ENCODE peak calls at places on chromosomes 5 and 9, in five cellular contexts. One of them, this sample, is unnamed.

GRCh38 chr9:96646081-96646991 is 8.8 kb downstream of the PRXL2C start:
- DNase-seq in NAMALWA: no peak
- DNase-seq in upper lobe of left lung: no peak
- DNase-seq in naive thymus-derived CD8-positive, alpha-beta T cell: no peak
- DNase-seq in cardiac muscle cell: peak; percentile 53
- DNase-seq in this sample: no peak

GRCh38 chr5:71884926-71885325 is 165.9 kb downstream of the CARTPT start:
- DNase-seq in naive thymus-derived CD8-positive, alpha-beta T cell: no peak
- DNase-seq in cardiac muscle cell: no peak
- DNase-seq in upper lobe of left lung: no peak
- DNase-seq in NAMALWA: no peak
- DNase-seq in this sample: no peak

GRCh38 chr5:96699186-96699820 is 37.1 kb downstream of the CAST start:
- DNase-seq in cardiac muscle cell: peak; percentile 32
- DNase-seq in naive thymus-derived CD8-positive, alpha-beta T cell: no peak
- DNase-seq in NAMALWA: no peak
- DNase-seq in upper lobe of left lung: no peak
- DNase-seq in this sample: no peak

GRCh38 chr5:176425138-176425537 is 8.8 kb upstream of the CLTB start:
- DNase-seq in NAMALWA: no peak
- DNase-seq in upper lobe of left lung: no peak
- DNase-seq in cardiac muscle cell: no peak
- DNase-seq in naive thymus-derived CD8-positive, alpha-beta T cell: no peak
- DNase-seq in this sample: no peak

GRCh38 chr9:136046555-136046921 is 48.6 kb downstream of the NACC2 start:
- DNase-seq in upper lobe of left lung: no peak
- DNase-seq in naive thymus-derived CD8-positive, alpha-beta T cell: no peak
- DNase-seq in cardiac muscle cell: no peak
- DNase-seq in NAMALWA: no peak
- DNase-seq in this sample: no peak

GRCh38 chr5:132067451-132067850 is 6.1 kb upstream of the CSF2 start:
- DNase-seq in cardiac muscle cell: no peak
- DNase-seq in naive thymus-derived CD8-positive, alpha-beta T cell: no peak
- DNase-seq in upper lobe of left lung: peak; percentile 63
- DNase-seq in NAMALWA: no peak
- DNase-seq in this sample: no peak

GRCh38 chr5:74303575-74303974 is 337.0 kb downstream of the ENC1 start:
- DNase-seq in NAMALWA: no peak
- DNase-seq in cardiac muscle cell: peak; percentile 16
- DNase-seq in naive thymus-derived CD8-positive, alpha-beta T cell: no peak
- DNase-seq in upper lobe of left lung: no peak
- DNase-seq in this sample: no peak

GRCh38 chr9:135821733-135822382 is 85.5 kb downstream of the CAMSAP1 start:
- DNase-seq in NAMALWA: no peak
- DNase-seq in naive thymus-derived CD8-positive, alpha-beta T cell: no peak
- DNase-seq in cardiac muscle cell: no peak
- DNase-seq in upper lobe of left lung: no peak
- DNase-seq in this sample: no peak

GRCh38 chr5:42912184-42912766 is 100.6 kb upstream of the SELENOP start:
- DNase-seq in naive thymus-derived CD8-positive, alpha-beta T cell: peak; percentile 78
- DNase-seq in NAMALWA: peak; percentile 69
- DNase-seq in cardiac muscle cell: peak; percentile 74
- DNase-seq in upper lobe of left lung: no peak
- DNase-seq in this sample: peak; percentile 15

GRCh38 chr5:11324521-11325289 is 563.7 kb upstream of the DAP start:
- DNase-seq in NAMALWA: no peak
- DNase-seq in cardiac muscle cell: no peak
- DNase-seq in upper lobe of left lung: no peak
- DNase-seq in naive thymus-derived CD8-positive, alpha-beta T cell: no peak
- DNase-seq in this sample: no peak

GRCh38 chr5:2920312-2920711 is 168.8 kb upstream of the IRX2 start:
- DNase-seq in cardiac muscle cell: no peak
- DNase-seq in naive thymus-derived CD8-positive, alpha-beta T cell: no peak
- DNase-seq in upper lobe of left lung: no peak
- DNase-seq in NAMALWA: no peak
- DNase-seq in this sample: no peak

GRCh38 chr5:157558089-157558595 is 17.4 kb downstream of the ADAM19 start:
- DNase-seq in upper lobe of left lung: no peak
- DNase-seq in cardiac muscle cell: peak; percentile 42
- DNase-seq in NAMALWA: no peak
- DNase-seq in naive thymus-derived CD8-positive, alpha-beta T cell: no peak
- DNase-seq in this sample: peak; percentile 25

GRCh38 chr9:105901514-105902109 is 207.3 kb downstream of the TMEM38B start:
- DNase-seq in NAMALWA: peak; percentile 44
- DNase-seq in cardiac muscle cell: peak; percentile 58
- DNase-seq in naive thymus-derived CD8-positive, alpha-beta T cell: no peak
- DNase-seq in upper lobe of left lung: peak; percentile 10
- DNase-seq in this sample: no peak

GRCh38 chr9:135087899-135088347 is 455 bp downstream of the OLFM1 start:
- DNase-seq in upper lobe of left lung: peak; percentile 82
- DNase-seq in cardiac muscle cell: no peak
- DNase-seq in NAMALWA: no peak
- DNase-seq in naive thymus-derived CD8-positive, alpha-beta T cell: no peak
- DNase-seq in this sample: no peak

GRCh38 chr9:136470792-136471469 is 11.9 kb downstream of the SEC16A start:
- DNase-seq in NAMALWA: no peak
- DNase-seq in upper lobe of left lung: no peak
- DNase-seq in naive thymus-derived CD8-positive, alpha-beta T cell: peak; percentile 24
- DNase-seq in cardiac muscle cell: no peak
- DNase-seq in this sample: no peak

GRCh38 chr9:129365196-129365595 is 187.1 kb upstream of the IER5L start:
- DNase-seq in naive thymus-derived CD8-positive, alpha-beta T cell: no peak
- DNase-seq in cardiac muscle cell: no peak
- DNase-seq in upper lobe of left lung: no peak
- DNase-seq in NAMALWA: no peak
- DNase-seq in this sample: no peak

GRCh38 chr9:17532461-17532860 is 46.4 kb upstream of the SH3GL2 start:
- DNase-seq in NAMALWA: no peak
- DNase-seq in cardiac muscle cell: no peak
- DNase-seq in upper lobe of left lung: no peak
- DNase-seq in naive thymus-derived CD8-positive, alpha-beta T cell: no peak
- DNase-seq in this sample: no peak

GRCh38 chr5:146291421-146292074 is 47.1 kb upstream of the POU4F3 start:
- DNase-seq in naive thymus-derived CD8-positive, alpha-beta T cell: no peak
- DNase-seq in upper lobe of left lung: no peak
- DNase-seq in NAMALWA: peak; percentile 78
- DNase-seq in cardiac muscle cell: peak; percentile 63
- DNase-seq in this sample: peak; percentile 2

GRCh38 chr9:99078731-99079130 is 26.2 kb upstream of the TGFBR1 start:
- DNase-seq in NAMALWA: no peak
- DNase-seq in naive thymus-derived CD8-positive, alpha-beta T cell: no peak
- DNase-seq in cardiac muscle cell: no peak
- DNase-seq in upper lobe of left lung: no peak
- DNase-seq in this sample: no peak

GRCh38 chr5:38670066-38670465 is 113.6 kb upstream of the LIFR start:
- DNase-seq in upper lobe of left lung: no peak
- DNase-seq in NAMALWA: no peak
- DNase-seq in cardiac muscle cell: no peak
- DNase-seq in naive thymus-derived CD8-positive, alpha-beta T cell: no peak
- DNase-seq in this sample: no peak

GRCh38 chr9:5579881-5580280 is 49.0 kb upstream of the RIC1 start:
- DNase-seq in cardiac muscle cell: no peak
- DNase-seq in NAMALWA: no peak
- DNase-seq in upper lobe of left lung: no peak
- DNase-seq in naive thymus-derived CD8-positive, alpha-beta T cell: no peak
- DNase-seq in this sample: no peak

GRCh38 chr9:100379862-100380261 is 27.1 kb upstream of the TEX10 start:
- DNase-seq in upper lobe of left lung: no peak
- DNase-seq in cardiac muscle cell: peak; percentile 76
- DNase-seq in naive thymus-derived CD8-positive, alpha-beta T cell: no peak
- DNase-seq in NAMALWA: no peak
- DNase-seq in this sample: no peak

GRCh38 chr9:38160613-38161215 is 91.7 kb upstream of the SHB start:
- DNase-seq in cardiac muscle cell: peak; percentile 65
- DNase-seq in NAMALWA: peak; percentile 71
- DNase-seq in upper lobe of left lung: no peak
- DNase-seq in naive thymus-derived CD8-positive, alpha-beta T cell: peak; percentile 76
- DNase-seq in this sample: no peak

GRCh38 chr5:62259699-62260220 is 46.2 kb upstream of the KIF2A start:
- DNase-seq in NAMALWA: no peak
- DNase-seq in upper lobe of left lung: no peak
- DNase-seq in naive thymus-derived CD8-positive, alpha-beta T cell: no peak
- DNase-seq in cardiac muscle cell: peak; percentile 21
- DNase-seq in this sample: no peak

GRCh38 chr5:7849531-7850240 is 1.2 kb downstream of the CFAP90 start:
- DNase-seq in naive thymus-derived CD8-positive, alpha-beta T cell: no peak
- DNase-seq in upper lobe of left lung: peak; percentile 60
- DNase-seq in cardiac muscle cell: peak; percentile 14
- DNase-seq in NAMALWA: no peak
- DNase-seq in this sample: peak; percentile 40

GRCh38 chr5:73274870-73275756 is 102.1 kb downstream of the TMEM174 start:
- DNase-seq in cardiac muscle cell: peak; percentile 12
- DNase-seq in NAMALWA: no peak
- DNase-seq in upper lobe of left lung: no peak
- DNase-seq in naive thymus-derived CD8-positive, alpha-beta T cell: no peak
- DNase-seq in this sample: no peak

GRCh38 chr5:34778451-34778850 is 60.5 kb upstream of the TTC23L start:
- DNase-seq in naive thymus-derived CD8-positive, alpha-beta T cell: no peak
- DNase-seq in cardiac muscle cell: no peak
- DNase-seq in NAMALWA: no peak
- DNase-seq in upper lobe of left lung: no peak
- DNase-seq in this sample: no peak

GRCh38 chr5:118651002-118651401 is 337.3 kb downstream of the DTWD2 start:
- DNase-seq in upper lobe of left lung: no peak
- DNase-seq in naive thymus-derived CD8-positive, alpha-beta T cell: no peak
- DNase-seq in cardiac muscle cell: no peak
- DNase-seq in NAMALWA: no peak
- DNase-seq in this sample: no peak

GRCh38 chr5:134129411-134130238 is 15.1 kb downstream of the TCF7 start:
- DNase-seq in NAMALWA: no peak
- DNase-seq in naive thymus-derived CD8-positive, alpha-beta T cell: no peak
- DNase-seq in upper lobe of left lung: peak; percentile 72
- DNase-seq in cardiac muscle cell: no peak
- DNase-seq in this sample: no peak

GRCh38 chr5:57983426-57983825 is 476.5 kb downstream of the PLK2 start:
- DNase-seq in cardiac muscle cell: no peak
- DNase-seq in naive thymus-derived CD8-positive, alpha-beta T cell: no peak
- DNase-seq in upper lobe of left lung: no peak
- DNase-seq in NAMALWA: no peak
- DNase-seq in this sample: no peak

GRCh38 chr5:67813879-67814539 is 401.5 kb upstream of the PIK3R1 start:
- DNase-seq in cardiac muscle cell: peak; percentile 90
- DNase-seq in NAMALWA: no peak
- DNase-seq in naive thymus-derived CD8-positive, alpha-beta T cell: no peak
- DNase-seq in upper lobe of left lung: no peak
- DNase-seq in this sample: no peak